ENCODE peak calls at places on chromosomes 12 and 14, in six cellular contexts. F is mesendoderm, P is fibroblast of lung, K is stomach, O is uterus, Q is transverse colon. D is an unnamed sample.

GRCh38 chr14:102898298-102898697 is 24.2 kb upstream of the AMN start:
- DNase-seq in P (no peak), Q (no peak), F (no peak), K (no peak), O (no peak), D (no peak)

GRCh38 chr12:113899844-113900471 is 66.2 kb downstream of the RBM19 start:
- DNase-seq in F (peak), O (no peak), K (no peak), P (no peak), Q (no peak), D (no peak)

GRCh38 chr12:59194794-59195193 is 274.5 kb upstream of the LRIG3 start:
- DNase-seq in P (no peak), Q (no peak), F (peak), K (no peak), O (no peak), D (no peak)

GRCh38 chr14:24806061-24806678 is 172.2 kb upstream of the GZMB start:
- DNase-seq in K (peak), O (peak), F (peak), Q (peak), P (peak), D (peak)

GRCh38 chr12:104297477-104298113 is 5.9 kb upstream of the EID3 start:
- DNase-seq in P (no peak), F (no peak), Q (no peak), O (no peak), K (no peak), D (no peak)

GRCh38 chr12:114902665-114903393 is 218.9 kb upstream of the TBX3 start:
- DNase-seq in K (no peak), O (no peak), F (no peak), Q (no peak), P (peak), D (no peak)

GRCh38 chr12:39538679-39539104 is 80.9 kb downstream of the ABCD2 start:
- DNase-seq in F (no peak), K (no peak), Q (no peak), O (no peak), P (no peak), D (no peak)

GRCh38 chr12:47200446-47200845 is 120.7 kb upstream of the AMIGO2 start:
- DNase-seq in K (no peak), P (no peak), O (no peak), F (no peak), Q (no peak), D (no peak)

GRCh38 chr14:74362361-74362915 is 14.2 kb downstream of the VRTN start:
- DNase-seq in O (peak), P (peak), F (peak), K (peak), Q (peak), D (peak)

GRCh38 chr14:51507556-51508511 is 143.9 kb upstream of the FRMD6 start:
- DNase-seq in F (no peak), O (peak), K (no peak), P (peak), Q (peak), D (peak)

GRCh38 chr14:49679271-49679670 is 8.7 kb downstream of the POLE2 start:
- DNase-seq in K (no peak), O (no peak), F (no peak), Q (no peak), P (no peak), D (no peak)

GRCh38 chr12:21666722-21667121 is 9.1 kb upstream of the LDHB start:
- DNase-seq in K (no peak), P (peak), Q (no peak), F (no peak), O (no peak), D (no peak)

DNA sequence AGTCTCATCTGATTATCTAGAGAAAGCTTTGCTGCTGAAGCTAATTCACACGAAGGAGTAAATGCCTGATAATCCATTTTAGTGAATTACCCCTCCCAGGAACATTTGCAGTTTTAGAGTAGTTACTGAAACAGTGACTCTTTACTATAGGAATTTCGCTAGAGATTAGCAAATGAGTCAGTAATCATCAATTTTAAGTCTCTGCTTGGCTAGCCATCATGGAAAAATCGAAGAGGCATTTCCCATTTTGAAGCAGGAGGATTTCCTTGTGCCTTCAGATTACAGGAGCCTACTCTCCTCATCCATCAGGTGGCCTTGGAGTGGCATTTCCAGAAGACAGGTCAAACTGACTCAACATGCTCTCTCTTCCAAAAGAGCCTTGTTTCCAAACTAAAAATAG is 154.5 kb downstream of the EGLN3 start:
- DNase-seq in O (no peak), F (peak), K (no peak), P (peak), Q (no peak), D (no peak)
- H3K27ac ChIP-seq in O (no peak), F (no peak), K (no peak), P (no peak), Q (no peak), D (no peak)

GRCh38 chr12:122403831-122404230 is 18.6 kb downstream of the CLIP1 start:
- DNase-seq in Q (no peak), K (no peak), P (no peak), F (no peak), O (no peak), D (no peak)

GRCh38 chr12:122399254-122399591 is 23.2 kb downstream of the CLIP1 start:
- DNase-seq in Q (no peak), P (no peak), O (no peak), F (peak), K (no peak), D (no peak)

GRCh38 chr12:122402264-122402663 is 20.2 kb downstream of the CLIP1 start:
- DNase-seq in O (no peak), P (no peak), K (no peak), Q (no peak), F (no peak), D (no peak)

GRCh38 chr12:122403115-122403770 is 19.2 kb downstream of the CLIP1 start:
- DNase-seq in Q (no peak), O (no peak), P (no peak), K (no peak), F (no peak), D (no peak)

DNA sequence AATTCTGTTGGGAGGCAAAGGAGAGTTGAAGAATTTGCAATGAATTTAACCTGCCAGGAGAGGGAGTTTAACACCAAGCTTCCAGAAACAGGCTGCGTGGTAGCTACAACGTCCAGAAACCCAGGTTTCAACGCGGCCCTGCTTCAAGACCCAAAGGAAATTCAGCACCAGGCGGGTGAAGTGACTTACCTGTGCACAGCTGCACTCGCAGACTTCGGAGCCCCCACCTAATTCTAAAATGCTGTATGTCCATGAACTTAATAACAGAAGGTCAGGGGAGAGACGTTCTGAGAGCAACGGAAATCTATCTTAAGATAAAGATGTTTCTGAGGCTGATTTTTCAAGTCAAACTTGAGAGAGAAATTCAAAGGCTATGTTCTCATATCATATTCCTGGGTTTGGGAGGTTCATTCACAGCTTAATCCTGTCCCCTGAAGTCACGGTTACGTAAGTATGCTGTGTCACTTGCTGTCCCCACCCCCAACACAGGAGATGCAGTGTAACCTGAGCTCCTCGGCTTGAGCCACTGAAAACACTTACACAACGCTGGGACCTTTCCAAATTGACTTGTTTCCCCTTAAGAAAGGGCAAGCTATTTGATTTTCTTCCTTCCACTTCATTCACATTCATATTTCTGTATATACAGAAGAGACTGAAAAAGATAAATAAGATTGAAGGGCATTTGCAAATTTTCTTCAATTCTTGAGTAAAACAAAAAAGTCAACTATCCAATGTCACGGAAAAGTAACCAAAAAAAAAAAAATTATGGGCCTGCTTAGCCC is 22.7 kb downstream of the CLIP1 start:
- DNase-seq in F (peak), K (peak), O (peak), P (peak), Q (peak), D (peak)
- H3K4me3 ChIP-seq in F (no peak), K (no peak), O (no peak), P (no peak), Q (no peak), D (peak)

GRCh38 chr12:64998327-64999156 is 122.6 kb downstream of the WIF1 start:
- DNase-seq in O (no peak), F (no peak), K (no peak), Q (no peak), P (no peak), D (no peak)
- H3K27ac ChIP-seq in O (no peak), F (no peak), K (no peak), Q (no peak), P (no peak), D (no peak)

DNA sequence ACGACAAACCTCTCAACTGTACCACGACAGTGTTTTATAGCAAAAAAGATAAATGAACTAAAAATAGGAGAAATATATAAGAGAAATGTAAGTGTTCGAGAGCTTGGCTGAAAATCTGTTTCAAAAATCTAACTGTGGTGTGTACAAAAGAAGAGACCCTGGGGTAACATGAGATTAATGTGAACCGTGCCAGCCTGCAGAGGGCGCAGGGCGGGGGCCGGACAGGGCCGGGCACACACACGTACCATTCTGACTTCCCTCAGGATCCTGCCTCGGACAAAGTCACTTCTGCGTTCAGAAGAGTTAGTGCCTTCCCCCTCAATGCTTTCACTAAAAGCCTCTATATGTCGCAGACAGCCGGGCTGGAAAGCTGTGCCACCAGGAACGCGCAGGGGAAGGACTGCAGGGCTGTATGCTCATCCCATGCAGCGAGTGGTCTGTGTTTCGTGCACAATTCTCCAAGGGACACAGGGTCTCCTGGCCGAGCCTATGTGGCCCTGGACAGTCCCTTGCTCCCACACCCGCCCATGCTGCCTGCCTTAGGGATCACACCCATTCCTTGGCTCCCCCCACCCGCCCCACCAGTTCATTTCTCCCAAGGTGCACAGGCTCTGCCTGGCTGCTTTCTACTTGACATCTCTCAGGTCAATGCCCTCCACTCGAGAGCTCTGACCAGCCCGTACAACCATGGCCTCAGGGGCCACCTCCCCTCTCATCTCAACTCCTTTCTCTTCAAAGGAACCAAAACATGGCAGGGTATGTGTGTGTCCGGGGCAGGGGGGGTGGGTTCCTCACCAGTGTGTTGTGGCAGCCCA is 8.5 kb downstream of the CDCA4 start:
- DNase-seq in P (no peak), O (no peak), F (no peak), K (peak), Q (peak), D (no peak)
- H3K4me3 ChIP-seq in P (no peak), O (no peak), F (no peak), K (no peak), Q (no peak), D (no peak)

GRCh38 chr14:96247031-96247430 is 9.0 kb upstream of the BDKRB1 start:
- DNase-seq in K (no peak), Q (no peak), P (no peak), O (no peak), F (no peak), D (no peak)

GRCh38 chr14:96246535-96246839 is 9.5 kb upstream of the BDKRB1 start:
- DNase-seq in O (no peak), K (no peak), P (peak), F (peak), Q (no peak), D (no peak)

GRCh38 chr14:96251656-96252155 is 4.3 kb upstream of the BDKRB1 start:
- DNase-seq in K (no peak), F (no peak), P (peak), Q (no peak), O (no peak), D (no peak)

GRCh38 chr14:96250545-96250944 is 5.5 kb upstream of the BDKRB1 start:
- DNase-seq in Q (no peak), K (no peak), F (no peak), P (no peak), O (no peak), D (no peak)

DNA sequence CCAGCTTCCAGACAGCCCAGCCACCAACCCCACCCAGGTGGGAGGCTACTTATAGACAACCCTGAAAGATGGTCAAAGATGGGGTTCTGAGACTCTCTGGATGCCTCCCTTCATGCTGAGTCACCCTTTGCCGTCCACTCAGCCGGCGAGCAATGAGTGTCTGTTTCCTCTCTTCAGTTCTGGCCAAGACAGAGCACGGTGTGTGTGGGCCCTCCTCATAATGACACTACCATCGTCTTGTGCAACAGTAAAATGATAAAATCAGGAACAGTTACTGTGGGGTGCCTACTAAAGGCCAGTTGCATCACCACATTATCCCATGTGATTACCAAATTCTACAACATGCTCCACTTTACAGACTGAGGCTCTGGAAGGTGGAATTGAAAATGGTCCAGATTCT is 7.0 kb upstream of the BDKRB1 start:
- DNase-seq in Q (no peak), K (no peak), P (peak), O (peak), F (no peak), D (no peak)
- H3K27ac ChIP-seq in Q (peak), K (no peak), P (peak), O (no peak), F (no peak), D (no peak)

DNA sequence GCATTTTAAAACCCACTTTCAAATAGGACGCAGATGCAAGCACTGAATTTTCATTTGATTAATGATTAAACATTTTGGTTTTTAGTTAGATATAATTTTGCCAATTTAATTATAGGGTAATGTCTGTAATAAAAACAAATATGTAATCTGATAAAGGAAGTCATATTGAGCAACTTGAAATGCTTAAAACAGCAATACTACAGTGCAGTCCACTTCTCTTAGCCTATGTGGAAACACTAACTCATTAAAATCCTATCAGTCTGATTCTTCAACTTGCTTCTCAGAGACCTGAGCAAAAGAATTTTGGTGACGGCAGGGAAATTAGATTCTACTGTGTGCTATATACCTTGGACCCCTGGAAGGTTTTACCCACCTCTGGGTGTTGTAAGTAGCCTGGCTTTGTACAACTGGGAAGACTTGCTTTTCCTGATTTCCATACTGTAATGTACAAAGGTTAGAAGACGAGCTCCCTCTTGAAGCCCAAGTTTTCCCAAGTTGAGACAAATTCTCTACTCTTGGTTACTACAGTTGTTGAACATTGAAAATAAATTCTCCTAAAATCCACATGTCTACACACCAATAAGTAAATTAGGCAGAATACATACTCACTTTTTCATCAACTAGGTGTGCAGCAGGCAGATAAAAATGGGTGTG is 4.2 kb downstream of the TRHDE start:
- DNase-seq in P (peak), F (no peak), O (no peak), K (no peak), Q (no peak), D (no peak)
- H3K4me3 ChIP-seq in P (no peak), F (no peak), O (no peak), K (no peak), Q (no peak), D (no peak)

GRCh38 chr12:57825451-57825850 is 6.9 kb upstream of the AVIL start:
- DNase-seq in P (no peak), Q (no peak), F (no peak), K (no peak), O (no peak), D (no peak)
- H3K27ac ChIP-seq in P (no peak), Q (no peak), F (no peak), K (no peak), O (no peak), D (no peak)

DNA sequence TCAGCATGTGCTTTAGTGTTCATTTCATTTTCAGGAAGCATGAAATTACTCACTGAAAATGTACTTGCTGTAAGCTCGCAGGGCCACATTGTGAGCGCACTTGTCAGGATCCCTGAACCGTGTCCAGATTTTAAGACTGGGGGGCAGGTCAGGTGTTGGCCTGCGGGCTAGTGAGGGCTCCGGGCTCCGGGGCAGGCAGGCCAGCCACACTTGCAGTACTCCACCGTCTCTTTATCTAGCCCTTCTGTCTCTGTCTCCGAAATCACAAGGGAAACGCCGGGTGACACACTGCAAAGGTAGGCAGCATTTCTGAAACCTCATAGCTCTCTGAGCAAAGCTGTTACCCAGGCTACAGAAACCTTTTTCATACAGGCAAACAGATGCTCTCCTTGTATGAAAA is 98.7 kb downstream of the EML1 start:
- DNase-seq in K (no peak), O (no peak), Q (no peak), P (no peak), F (no peak), D (no peak)
- H3K4me3 ChIP-seq in K (no peak), O (no peak), Q (no peak), P (no peak), F (no peak), D (no peak)

GRCh38 chr14:89359477-89360222 is 57.4 kb downstream of the FOXN3 start:
- DNase-seq in Q (no peak), F (no peak), O (peak), K (no peak), P (no peak), D (peak)
- H3K27ac ChIP-seq in Q (peak), F (no peak), O (peak), K (no peak), P (no peak), D (peak)